ENCODE peak calls at places on chromosome 19, in nine cellular contexts. One of them, this sample, is unnamed.

GRCh38 chr19:29841559-29842367 is 30.0 kb downstream of the CCNE1 start:
- DNase-seq in prostate gland: no peak
- DNase-seq in K562: peak; percentile 35
- DNase-seq in breast epithelium: no peak
- DNase-seq in stomach: no peak
- DNase-seq in sigmoid colon: peak; percentile 34
- DNase-seq in transverse colon: no peak
- DNase-seq in H1: no peak
- DNase-seq in GM12891: no peak
- DNase-seq in this sample: no peak

GRCh38 chr19:41239363-41239762 is 20.3 kb downstream of the AXL start:
- DNase-seq in prostate gland: no peak
- DNase-seq in K562: no peak
- DNase-seq in breast epithelium: no peak
- DNase-seq in stomach: no peak
- DNase-seq in sigmoid colon: no peak
- DNase-seq in transverse colon: peak; percentile 38
- DNase-seq in H1: no peak
- DNase-seq in GM12891: no peak
- DNase-seq in this sample: no peak

GRCh38 chr19:39197808-39198207 is 1.0 kb downstream of the NCCRP1 start:
- DNase-seq in prostate gland: no peak
- DNase-seq in K562: no peak
- DNase-seq in breast epithelium: no peak
- DNase-seq in stomach: no peak
- DNase-seq in sigmoid colon: no peak
- DNase-seq in transverse colon: no peak
- DNase-seq in H1: no peak
- DNase-seq in GM12891: no peak
- DNase-seq in this sample: no peak

GRCh38 chr19:29751932-29752331 is 36.9 kb upstream of the C19orf12 start:
- DNase-seq in prostate gland: no peak
- DNase-seq in K562: no peak
- DNase-seq in breast epithelium: no peak
- DNase-seq in stomach: no peak
- DNase-seq in sigmoid colon: no peak
- DNase-seq in transverse colon: no peak
- DNase-seq in H1: no peak
- DNase-seq in GM12891: no peak
- DNase-seq in this sample: no peak

GRCh38 chr19:58572818-58573657 is at the start of gene MZF1:
- DNase-seq in prostate gland: peak; percentile 100
- DNase-seq in K562: peak; percentile 92
- DNase-seq in breast epithelium: peak; percentile 100
- DNase-seq in stomach: peak; percentile 100
- DNase-seq in sigmoid colon: peak; percentile 100
- DNase-seq in transverse colon: peak; percentile 100
- DNase-seq in H1: peak; percentile 99
- DNase-seq in GM12891: peak; percentile 94
- DNase-seq in this sample: peak; percentile 98

GRCh38 chr19:31254611-31255010 is 94.6 kb downstream of the TSHZ3 start:
- DNase-seq in prostate gland: no peak
- DNase-seq in K562: no peak
- DNase-seq in breast epithelium: no peak
- DNase-seq in stomach: no peak
- DNase-seq in sigmoid colon: no peak
- DNase-seq in transverse colon: no peak
- DNase-seq in H1: no peak
- DNase-seq in GM12891: no peak
- DNase-seq in this sample: no peak

GRCh38 chr19:11479090-11479469 is 1.8 kb downstream of the ELAVL3 start:
- DNase-seq in prostate gland: no peak
- DNase-seq in K562: no peak
- DNase-seq in breast epithelium: no peak
- DNase-seq in stomach: no peak
- DNase-seq in sigmoid colon: no peak
- DNase-seq in transverse colon: no peak
- DNase-seq in H1: no peak
- DNase-seq in GM12891: no peak
- DNase-seq in this sample: peak; percentile 4

GRCh38 chr19:1855828-1856255 is 7.5 kb downstream of the KLF16 start:
- DNase-seq in prostate gland: no peak
- DNase-seq in K562: no peak
- DNase-seq in breast epithelium: no peak
- DNase-seq in stomach: no peak
- DNase-seq in sigmoid colon: no peak
- DNase-seq in transverse colon: no peak
- DNase-seq in H1: no peak
- DNase-seq in GM12891: no peak
- DNase-seq in this sample: no peak

GRCh38 chr19:33256266-33256665 is 30.6 kb upstream of the SLC7A10 start:
- DNase-seq in prostate gland: no peak
- DNase-seq in K562: no peak
- DNase-seq in breast epithelium: no peak
- DNase-seq in stomach: no peak
- DNase-seq in sigmoid colon: no peak
- DNase-seq in transverse colon: no peak
- DNase-seq in H1: no peak
- DNase-seq in GM12891: no peak
- DNase-seq in this sample: no peak

GRCh38 chr19:55958356-55958755 is 10.7 kb downstream of the NLRP8 start:
- DNase-seq in prostate gland: peak; percentile 69
- DNase-seq in K562: no peak
- DNase-seq in breast epithelium: peak; percentile 46
- DNase-seq in stomach: no peak
- DNase-seq in sigmoid colon: no peak
- DNase-seq in transverse colon: no peak
- DNase-seq in H1: no peak
- DNase-seq in GM12891: no peak
- DNase-seq in this sample: no peak

GRCh38 chr19:16198363-16198636 is 589 bp downstream of the AP1M1 start:
- DNase-seq in prostate gland: no peak
- DNase-seq in K562: peak; percentile 50
- DNase-seq in breast epithelium: no peak
- DNase-seq in stomach: no peak
- DNase-seq in sigmoid colon: no peak
- DNase-seq in transverse colon: peak; percentile 40
- DNase-seq in H1: no peak
- DNase-seq in GM12891: no peak
- DNase-seq in this sample: no peak

DNA sequence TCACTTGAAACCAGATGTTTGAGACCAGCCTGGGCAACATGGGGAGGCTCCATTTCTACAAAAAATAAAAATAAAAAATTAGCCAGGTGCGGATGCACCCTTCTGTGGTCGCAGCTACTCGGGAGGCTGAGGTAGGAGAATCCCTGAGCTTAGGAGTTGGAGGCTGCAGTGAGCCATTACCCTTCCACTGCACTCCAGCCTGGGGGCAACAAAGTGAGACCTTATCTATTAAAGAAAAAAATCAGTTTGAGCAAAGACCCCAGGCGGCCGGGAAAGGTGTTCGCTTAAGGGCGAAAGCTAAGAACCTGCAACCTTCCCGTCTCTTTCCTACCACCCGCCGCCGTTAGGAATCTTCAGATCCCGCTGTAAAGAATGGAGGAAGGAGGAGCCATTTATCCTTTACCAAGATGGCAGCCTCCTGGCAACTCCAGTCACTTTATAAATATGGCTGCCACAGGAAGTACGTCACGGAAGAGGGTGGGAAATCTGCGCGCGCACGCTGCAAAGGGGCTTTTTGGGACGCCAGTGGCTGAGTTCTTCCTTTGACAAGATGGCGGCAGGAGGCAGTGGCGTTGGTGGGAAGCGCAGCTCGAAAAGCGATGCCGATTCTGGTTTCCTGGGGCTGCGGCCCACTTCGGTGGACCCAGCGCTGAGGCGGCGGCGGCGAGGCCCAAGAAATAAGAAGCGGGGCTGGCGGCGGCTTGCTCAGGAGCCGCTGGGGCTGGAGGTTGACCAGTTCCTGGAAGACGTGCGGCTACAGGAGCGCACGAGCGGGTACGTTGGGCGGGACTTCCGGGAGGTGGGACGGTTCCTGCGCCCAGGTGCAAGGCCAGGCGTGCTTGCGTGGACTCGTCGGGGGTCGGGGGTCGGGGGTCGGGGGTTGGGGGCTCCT is at the start of gene NOP53:
- DNase-seq in prostate gland: peak; percentile 96
- DNase-seq in K562: peak; percentile 81
- DNase-seq in breast epithelium: peak; percentile 98
- DNase-seq in stomach: peak; percentile 99
- DNase-seq in sigmoid colon: peak; percentile 99
- DNase-seq in transverse colon: peak; percentile 98
- DNase-seq in H1: peak; percentile 96
- DNase-seq in GM12891: peak; percentile 89
- DNase-seq in this sample: peak; percentile 87
- TF ChIP-seq POLR2A in prostate gland: peak; percentile 78
- TF ChIP-seq POLR2A in K562: peak; percentile 99
- TF ChIP-seq POLR2A in breast epithelium: peak; percentile 76
- TF ChIP-seq POLR2A in stomach: peak; percentile 79
- TF ChIP-seq POLR2A in sigmoid colon: peak; percentile 84
- TF ChIP-seq POLR2A in transverse colon: peak; percentile 88
- TF ChIP-seq POLR2A in H1: peak; percentile 97
- TF ChIP-seq POLR2A in GM12891: peak; percentile 98
- TF ChIP-seq POLR2A in this sample: peak; percentile 97

GRCh38 chr19:7652061-7652641 is 15.2 kb downstream of the STXBP2 start:
- DNase-seq in prostate gland: peak; percentile 70
- DNase-seq in K562: peak; percentile 79
- DNase-seq in breast epithelium: peak; percentile 85
- DNase-seq in stomach: peak; percentile 91
- DNase-seq in sigmoid colon: peak; percentile 90
- DNase-seq in transverse colon: peak; percentile 89
- DNase-seq in H1: peak; percentile 49
- DNase-seq in GM12891: peak; percentile 75
- DNase-seq in this sample: peak; percentile 77
- TF ChIP-seq POLR2AphosphoS5 in prostate gland: peak; percentile 70
- TF ChIP-seq POLR2AphosphoS5 in K562: no peak
- TF ChIP-seq POLR2AphosphoS5 in breast epithelium: peak; percentile 53
- TF ChIP-seq POLR2AphosphoS5 in stomach: no peak
- TF ChIP-seq POLR2AphosphoS5 in sigmoid colon: no peak
- TF ChIP-seq POLR2AphosphoS5 in transverse colon: no peak
- TF ChIP-seq POLR2AphosphoS5 in H1: peak; percentile 21
- TF ChIP-seq POLR2AphosphoS5 in GM12891: no peak
- TF ChIP-seq POLR2AphosphoS5 in this sample: no peak

DNA sequence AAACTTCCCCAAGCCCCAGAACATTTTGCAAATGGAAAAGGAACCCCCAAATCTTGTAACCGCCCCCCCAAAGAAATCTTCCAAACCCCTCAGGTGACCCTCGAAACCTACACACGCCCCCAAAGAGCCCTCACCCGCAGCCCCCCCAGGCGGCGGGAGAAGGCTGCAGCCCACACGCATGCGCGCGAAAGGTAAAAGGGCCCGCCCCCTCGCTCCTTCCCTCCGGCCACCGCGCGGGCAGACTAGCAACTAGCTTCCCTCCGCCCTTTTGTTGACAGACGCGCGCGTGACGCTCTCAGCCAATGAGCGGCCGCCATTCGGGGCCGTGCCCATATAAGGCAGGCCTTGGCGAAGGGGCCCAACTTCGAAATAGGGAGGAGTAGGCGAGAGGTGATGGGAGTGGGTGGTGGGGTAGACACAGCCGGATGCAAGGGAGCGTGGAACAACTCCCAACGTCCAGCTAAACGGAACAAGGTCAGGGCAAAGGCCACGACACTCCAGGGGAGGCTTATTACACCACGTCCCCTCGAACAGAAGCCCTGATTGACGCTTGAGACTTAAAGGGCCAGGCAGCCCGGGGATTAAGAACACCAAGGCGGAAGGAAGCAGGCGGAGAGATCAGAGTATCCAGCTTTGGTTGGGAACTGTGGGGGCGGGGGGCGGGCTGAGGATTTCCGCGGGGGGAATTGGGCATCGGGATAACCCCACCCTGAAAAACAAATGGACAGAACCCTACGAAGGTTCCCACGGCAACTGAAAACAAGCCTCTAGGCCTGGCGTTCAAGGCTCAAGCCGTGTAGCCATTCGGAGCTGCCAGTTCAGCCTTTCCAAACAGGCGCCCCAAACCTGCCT is 13.3 kb downstream of the FBXO46 start:
- DNase-seq in prostate gland: peak; percentile 99
- DNase-seq in K562: peak; percentile 97
- DNase-seq in breast epithelium: peak; percentile 99
- DNase-seq in stomach: peak; percentile 99
- DNase-seq in sigmoid colon: peak; percentile 100
- DNase-seq in transverse colon: peak; percentile 99
- DNase-seq in H1: peak; percentile 98
- DNase-seq in GM12891: peak; percentile 94
- DNase-seq in this sample: peak; percentile 98
- TF ChIP-seq POLR2A in prostate gland: peak; percentile 97
- TF ChIP-seq POLR2A in K562: peak; percentile 70
- TF ChIP-seq POLR2A in breast epithelium: peak; percentile 45
- TF ChIP-seq POLR2A in stomach: peak; percentile 75
- TF ChIP-seq POLR2A in sigmoid colon: peak; percentile 32
- TF ChIP-seq POLR2A in transverse colon: peak; percentile 67
- TF ChIP-seq POLR2A in H1: peak; percentile 84
- TF ChIP-seq POLR2A in GM12891: peak; percentile 10
- TF ChIP-seq POLR2A in this sample: peak; percentile 59

GRCh38 chr19:51422053-51422448 is 4.6 kb upstream of the SIGLEC10 start:
- DNase-seq in prostate gland: peak; percentile 68
- DNase-seq in K562: peak; percentile 95
- DNase-seq in breast epithelium: peak; percentile 26
- DNase-seq in stomach: peak; percentile 86
- DNase-seq in sigmoid colon: peak; percentile 73
- DNase-seq in transverse colon: peak; percentile 88
- DNase-seq in H1: peak; percentile 69
- DNase-seq in GM12891: peak; percentile 76
- DNase-seq in this sample: peak; percentile 89
- TF ChIP-seq POLR2AphosphoS5 in prostate gland: peak; percentile 57
- TF ChIP-seq POLR2AphosphoS5 in K562: no peak
- TF ChIP-seq POLR2AphosphoS5 in breast epithelium: no peak
- TF ChIP-seq POLR2AphosphoS5 in stomach: no peak
- TF ChIP-seq POLR2AphosphoS5 in sigmoid colon: no peak
- TF ChIP-seq POLR2AphosphoS5 in transverse colon: no peak
- TF ChIP-seq POLR2AphosphoS5 in H1: no peak
- TF ChIP-seq POLR2AphosphoS5 in GM12891: no peak
- TF ChIP-seq POLR2AphosphoS5 in this sample: no peak

This sample was measured in GM12892.